ENCODE peak calls at places on chromosome 6, in five cellular contexts. W, K, G, P and C are unnamed samples.

GRCh38 chr6:159157431-159157830 is 11.8 kb upstream of the FNDC1 start:
- DNase-seq in G (no peak), K (no peak), W (no peak), P (no peak), C (no peak)

GRCh38 chr6:111416529-111416928 is 66.5 kb downstream of the REV3L start:
- DNase-seq in K (no peak), W (no peak), G (no peak), P (no peak), C (no peak)

GRCh38 chr6:14544689-14545088 is 427.1 kb downstream of the CD83 start:
- DNase-seq in P (no peak), W (no peak), K (no peak), G (no peak), C (no peak)

GRCh38 chr6:18586133-18586532 is 199.0 kb downstream of the RNF144B start:
- DNase-seq in P (no peak), K (no peak), G (no peak), W (no peak), C (peak; percentile 4)

GRCh38 chr6:73511796-73512195 is 9.0 kb downstream of the EEF1A1 start:
- DNase-seq in W (peak; percentile 7), K (no peak), G (no peak), P (no peak), C (no peak)

GRCh38 chr6:10976571-10976970 is 67.5 kb downstream of the ELOVL2 start:
- DNase-seq in K (no peak), G (no peak), P (no peak), W (no peak), C (no peak)

GRCh38 chr6:67748521-67748920 is 886.6 kb upstream of the ADGRB3 start:
- DNase-seq in G (no peak), P (no peak), W (no peak), K (no peak), C (no peak)

GRCh38 chr6:17719323-17720041 is 12.8 kb upstream of the NUP153 start:
- DNase-seq in P (no peak), W (no peak), G (no peak), K (no peak), C (no peak)

GRCh38 chr6:72643214-72643613 is 21.4 kb downstream of the KCNQ5 start:
- DNase-seq in K (no peak), G (no peak), P (no peak), W (no peak), C (no peak)

GRCh38 chr6:97865612-97866011 is 582.6 kb upstream of the MMS22L start:
- DNase-seq in G (no peak), P (no peak), K (no peak), W (no peak), C (no peak)

GRCh38 chr6:37038297-37039198 is 33.1 kb downstream of the FGD2 start:
- DNase-seq in K (peak; percentile 81), P (peak; percentile 62), G (no peak), W (no peak), C (no peak)

GRCh38 chr6:163080228-163080627 is 334.3 kb upstream of the QKI start:
- DNase-seq in G (no peak), P (no peak), K (no peak), W (no peak), C (no peak)

GRCh38 chr6:551405-551804 is 105.5 kb downstream of the HUS1B start:
- DNase-seq in G (peak; percentile 29), K (no peak), W (no peak), P (no peak), C (no peak)

GRCh38 chr6:110270166-110270565 is 88.0 kb downstream of the METTL24 start:
- DNase-seq in G (no peak), K (no peak), P (no peak), W (no peak), C (no peak)

GRCh38 chr6:73564578-73565345 is 43.9 kb upstream of the EEF1A1 start:
- DNase-seq in P (no peak), W (no peak), G (no peak), K (no peak), C (no peak)

GRCh38 chr6:163579880-163580295 is 165.4 kb downstream of the QKI start:
- DNase-seq in G (no peak), P (no peak), K (no peak), W (peak; percentile 34), C (no peak)

GRCh38 chr6:142013875-142014495 is 118.7 kb upstream of the GJE1 start:
- DNase-seq in K (no peak), P (no peak), G (no peak), W (peak; percentile 31), C (no peak)

GRCh38 chr6:139628220-139628619 is 253.8 kb upstream of the CITED2 start:
- DNase-seq in W (no peak), G (no peak), K (no peak), P (no peak), C (no peak)

GRCh38 chr6:3812596-3812995 is 36.6 kb upstream of the FAM50B start:
- DNase-seq in K (no peak), G (no peak), P (no peak), W (no peak), C (no peak)

GRCh38 chr6:3814539-3814938 is 34.6 kb upstream of the FAM50B start:
- DNase-seq in P (no peak), K (no peak), W (no peak), G (no peak), C (no peak)

GRCh38 chr6:3811191-3811590 is 38.0 kb upstream of the FAM50B start:
- DNase-seq in P (no peak), G (no peak), K (no peak), W (peak; percentile 37), C (no peak)

GRCh38 chr6:3813918-3814317 is 35.3 kb upstream of the FAM50B start:
- DNase-seq in P (no peak), K (no peak), G (no peak), W (no peak), C (no peak)

DNA sequence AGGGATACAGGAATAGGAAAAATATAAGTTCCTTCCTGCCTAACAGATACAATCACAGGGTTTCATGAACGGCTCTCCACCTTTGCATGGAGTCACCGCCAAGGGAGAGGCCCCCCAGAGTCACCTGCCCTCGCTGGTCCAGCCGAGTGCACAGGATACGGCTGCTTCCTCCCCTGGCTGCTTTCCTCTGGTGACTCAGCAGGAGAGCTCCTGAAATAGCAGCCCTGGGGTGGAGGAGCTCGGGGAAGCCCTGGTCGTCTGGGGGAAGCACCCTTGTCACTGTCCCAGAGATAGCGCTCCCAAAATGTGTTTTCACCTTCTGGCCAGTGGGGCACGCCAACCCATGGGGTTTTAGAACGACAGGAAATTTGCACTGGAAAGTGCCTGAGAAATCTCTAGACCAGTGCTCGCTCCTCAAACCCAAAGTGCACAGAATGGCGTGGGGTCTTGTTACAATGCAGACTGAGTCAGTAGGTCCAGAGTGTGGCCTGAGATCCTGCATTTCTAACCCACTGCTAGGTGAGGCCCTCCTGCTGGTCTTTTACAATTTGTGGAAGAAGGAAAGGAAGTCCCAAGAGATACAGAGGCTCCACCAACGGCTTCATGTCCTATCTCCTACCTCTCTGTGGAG is 35.9 kb upstream of the FAM50B start:
- DNase-seq in P (no peak), K (peak; percentile 87), W (peak; percentile 95), G (peak; percentile 62), C (peak; percentile 26)
- TF ChIP-seq CTCF in P (no peak), K (no peak), W (no peak), G (no peak), C (peak; percentile 6)

GRCh38 chr6:29112135-29112534 is 4.3 kb downstream of the OR2J3 start:
- DNase-seq in P (no peak), K (no peak), G (no peak), W (no peak), C (no peak)
- TF ChIP-seq CTCF in P (no peak), K (no peak), G (no peak), W (no peak), C (no peak)

GRCh38 chr6:89368107-89368506 is 15.6 kb upstream of the UBE2J1 start:
- DNase-seq in K (peak; percentile 59), W (peak; percentile 60), P (no peak), G (peak; percentile 35), C (no peak)

GRCh38 chr6:89371849-89372505 is 19.5 kb upstream of the UBE2J1 start:
- DNase-seq in W (peak; percentile 61), P (peak; percentile 85), K (peak; percentile 73), G (peak; percentile 75), C (peak; percentile 70)

GRCh38 chr6:89364586-89364985 is 12.1 kb upstream of the UBE2J1 start:
- DNase-seq in W (peak; percentile 55), G (no peak), K (no peak), P (no peak), C (no peak)

GRCh38 chr6:89372506-89372901 is 20.0 kb upstream of the UBE2J1 start:
- DNase-seq in G (peak; percentile 32), K (no peak), P (peak; percentile 41), W (no peak), C (no peak)

GRCh38 chr6:89369009-89369408 is 16.5 kb upstream of the UBE2J1 start:
- DNase-seq in P (peak; percentile 43), G (no peak), W (peak; percentile 62), K (peak; percentile 71), C (no peak)
- TF ChIP-seq CTCF in P (peak; percentile 38), G (peak; percentile 25), W (peak; percentile 55), K (peak; percentile 58), C (peak; percentile 18)

GRCh38 chr6:165231581-165232276 is 77.7 kb downstream of the C6orf118 start:
- DNase-seq in K (peak; percentile 22), W (no peak), G (no peak), P (no peak), C (no peak)
- TF ChIP-seq CTCF in K (peak; percentile 50), W (no peak), G (no peak), P (peak; percentile 26), C (peak; percentile 23)

GRCh38 chr6:20473518-20473917 is 60.7 kb upstream of the CDKAL1 start:
- DNase-seq in K (no peak), P (no peak), W (no peak), G (no peak), C (no peak)
- TF ChIP-seq CTCF in K (no peak), P (no peak), W (no peak), G (no peak), C (no peak)

GRCh38 chr6:80217799-80218198 is 111.3 kb downstream of the BCKDHB start:
- DNase-seq in W (no peak), K (no peak), P (no peak), G (no peak), C (no peak)

GRCh38 chr6:80214436-80215022 is 108.1 kb downstream of the BCKDHB start:
- DNase-seq in K (peak; percentile 37), G (peak; percentile 24), W (peak; percentile 62), P (no peak), C (no peak)

GRCh38 chr6:80211295-80211694 is 104.8 kb downstream of the BCKDHB start:
- DNase-seq in K (no peak), W (no peak), P (no peak), G (no peak), C (no peak)

GRCh38 chr6:80210618-80211017 is 104.1 kb downstream of the BCKDHB start:
- DNase-seq in K (peak; percentile 55), G (no peak), W (no peak), P (no peak), C (peak; percentile 18)

GRCh38 chr6:80215063-80215462 is 108.6 kb downstream of the BCKDHB start:
- DNase-seq in K (no peak), P (no peak), G (no peak), W (peak; percentile 25), C (no peak)
- TF ChIP-seq CTCF in K (no peak), P (no peak), G (no peak), W (no peak), C (no peak)

DNA sequence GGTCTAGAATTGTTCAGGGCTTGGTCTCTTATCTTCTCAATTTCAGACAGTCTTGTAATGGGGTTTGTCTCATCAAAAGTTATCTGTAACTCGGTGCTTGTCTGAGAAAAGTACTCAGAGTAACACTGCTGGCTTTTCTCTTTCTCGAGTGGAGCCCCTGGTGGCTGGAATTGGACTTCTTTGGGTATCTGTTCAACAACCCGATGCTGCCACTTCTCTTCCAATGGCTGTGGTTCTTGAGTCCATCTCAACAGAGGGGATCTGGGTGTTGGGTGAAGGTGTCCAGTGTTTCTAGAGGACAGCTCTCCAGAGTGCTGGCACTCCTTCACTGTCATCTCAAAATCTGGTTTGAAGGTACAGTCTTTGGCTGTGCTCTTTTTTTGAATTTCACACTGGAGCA is 24.6 kb downstream of the DST start:
- DNase-seq in K (no peak), G (no peak), W (no peak), P (no peak), C (no peak)
- TF ChIP-seq CTCF in K (no peak), G (no peak), W (no peak), P (no peak), C (peak; percentile 36)